ENCODE peak calls at places on chromosome 6, in four cellular contexts. P is GM23338, Q is stomach, V is HL-60. J is an unnamed sample.

GRCh38 chr6:31901953-31902643 is at the start of gene ZBTB12:
- DNase-seq in P (peak), Q (peak), V (peak), J (peak)

GRCh38 chr6:127582777-127583462 is 5.9 kb downstream of the C6orf58 start:
- DNase-seq in P (no peak), Q (no peak), V (no peak), J (no peak)

GRCh38 chr6:126054258-126054702 is 67.9 kb downstream of the TRMT11 start:
- DNase-seq in P (no peak), Q (no peak), V (no peak), J (no peak)

GRCh38 chr6:89797317-89797716 is 22.3 kb downstream of the MDN1 start:
- DNase-seq in P (no peak), Q (no peak), V (no peak), J (no peak)

GRCh38 chr6:43016166-43016915 is 2.3 kb downstream of the KLHDC3 start:
- DNase-seq in P (no peak), Q (no peak), V (no peak), J (no peak)

GRCh38 chr6:54291738-54292137 is 16.5 kb upstream of the TINAG start:
- DNase-seq in P (no peak), Q (no peak), V (no peak), J (no peak)

GRCh38 chr6:137767931-137768690 is 98.9 kb upstream of the TNFAIP3 start:
- DNase-seq in P (no peak), Q (no peak), V (peak), J (no peak)

GRCh38 chr6:75086236-75086635 is 119.6 kb downstream of the COL12A1 start:
- DNase-seq in P (no peak), Q (no peak), V (no peak), J (no peak)

GRCh38 chr6:56808871-56809359 is 146.0 kb upstream of the BEND6 start:
- DNase-seq in P (peak), Q (no peak), V (no peak), J (no peak)

GRCh38 chr6:125415921-125416320 is 114.2 kb upstream of the HDDC2 start:
- DNase-seq in P (no peak), Q (no peak), V (no peak), J (no peak)

GRCh38 chr6:84635081-84635745 is 129.2 kb downstream of the TBX18 start:
- DNase-seq in P (no peak), Q (no peak), V (no peak), J (no peak)

GRCh38 chr6:127303917-127304316 is 37.3 kb downstream of the RNF146 start:
- DNase-seq in P (no peak), Q (no peak), V (no peak), J (no peak)

GRCh38 chr6:111119550-111120329 is 32.4 kb downstream of the SLC16A10 start:
- DNase-seq in P (no peak), Q (no peak), V (no peak), J (no peak)

GRCh38 chr6:146543211-146543939 is at the start of gene RAB32:
- DNase-seq in P (peak), Q (peak), V (peak), J (peak)

GRCh38 chr6:33926451-33926850 is 122.6 kb upstream of the MLN start:
- DNase-seq in P (peak), Q (no peak), V (no peak), J (no peak)

GRCh38 chr6:30244560-30244959 is 31.4 kb upstream of the TRIM26 start:
- DNase-seq in P (no peak), Q (no peak), V (no peak), J (no peak)

GRCh38 chr6:104789770-104790190 is 69.9 kb downstream of the HACE1 start:
- DNase-seq in P (peak), Q (no peak), V (peak), J (no peak)

GRCh38 chr6:169556238-169556637 is 145.6 kb downstream of the WDR27 start:
- DNase-seq in P (no peak), Q (no peak), V (no peak), J (no peak)

GRCh38 chr6:27866370-27867050 is 45.7 kb downstream of the OR2B2 start:
- DNase-seq in P (peak), Q (no peak), V (no peak), J (no peak)

GRCh38 chr6:1797801-1798200 is 188.1 kb downstream of the FOXC1 start:
- DNase-seq in P (no peak), Q (no peak), V (no peak), J (no peak)

GRCh38 chr6:35089935-35090505 is 51.1 kb downstream of the TCP11 start:
- DNase-seq in P (no peak), Q (peak), V (no peak), J (peak)

GRCh38 chr6:104710543-104711335 is 149.0 kb downstream of the HACE1 start:
- DNase-seq in P (no peak), Q (no peak), V (no peak), J (no peak)

GRCh38 chr6:150691463-150691862 is 91.8 kb downstream of the PLEKHG1 start:
- DNase-seq in P (no peak), Q (no peak), V (no peak), J (no peak)

GRCh38 chr6:7222197-7222596 is 90.8 kb downstream of the SSR1 start:
- DNase-seq in P (no peak), Q (no peak), V (no peak), J (no peak)

GRCh38 chr6:89117285-89118108 is at the start of gene SRSF12:
- DNase-seq in P (peak), Q (peak), V (no peak), J (no peak)

GRCh38 chr6:127182501-127182900 is 64.0 kb downstream of the RSPO3 start:
- DNase-seq in P (no peak), Q (no peak), V (no peak), J (no peak)

GRCh38 chr6:48996461-48997119 is 466.5 kb downstream of the MMUT start:
- DNase-seq in P (no peak), Q (no peak), V (no peak), J (no peak)

GRCh38 chr6:18515767-18516166 is 128.6 kb downstream of the RNF144B start:
- DNase-seq in P (no peak), Q (no peak), V (no peak), J (no peak)

GRCh38 chr6:167817729-167818128 is 9.0 kb upstream of the AFDN start:
- DNase-seq in P (no peak), Q (no peak), V (no peak), J (no peak)

GRCh38 chr6:111987295-111987694 is 66.6 kb upstream of the CCN6 start:
- DNase-seq in P (no peak), Q (no peak), V (no peak), J (no peak)

GRCh38 chr6:42781811-42782688 is at the start of gene BICRAL:
- DNase-seq in P (peak), Q (peak), V (peak), J (peak)

GRCh38 chr6:3764516-3765333 is 13.2 kb upstream of the PXDC1 start:
- DNase-seq in P (no peak), Q (no peak), V (no peak), J (peak)
- TF ChIP-seq POLR2AphosphoS5 in P (no peak), Q (no peak), V (no peak), J (no peak)

GRCh38 chr6:5277589-5277988 is 16.3 kb downstream of the FARS2 start:
- DNase-seq in P (no peak), Q (no peak), V (no peak), J (no peak)
- H3K27ac ChIP-seq in P (no peak), Q (no peak), V (no peak), J (no peak)

GRCh38 chr6:38212116-38212515 is 392.6 kb downstream of the ZFAND3 start:
- DNase-seq in P (no peak), Q (no peak), V (no peak), J (no peak)
- H3K4me3 ChIP-seq in P (no peak), Q (no peak), V (no peak), J (no peak)

GRCh38 chr6:20477485-20477884 is 56.8 kb upstream of the CDKAL1 start:
- DNase-seq in P (no peak), Q (no peak), V (no peak), J (no peak)

GRCh38 chr6:20476501-20477043 is 57.7 kb upstream of the CDKAL1 start:
- DNase-seq in P (no peak), Q (no peak), V (no peak), J (no peak)

GRCh38 chr6:20483902-20484497 is 50.3 kb upstream of the CDKAL1 start:
- DNase-seq in P (peak), Q (no peak), V (peak), J (no peak)

GRCh38 chr6:20479075-20479871 is 55.0 kb upstream of the CDKAL1 start:
- DNase-seq in P (no peak), Q (no peak), V (no peak), J (no peak)

DNA sequence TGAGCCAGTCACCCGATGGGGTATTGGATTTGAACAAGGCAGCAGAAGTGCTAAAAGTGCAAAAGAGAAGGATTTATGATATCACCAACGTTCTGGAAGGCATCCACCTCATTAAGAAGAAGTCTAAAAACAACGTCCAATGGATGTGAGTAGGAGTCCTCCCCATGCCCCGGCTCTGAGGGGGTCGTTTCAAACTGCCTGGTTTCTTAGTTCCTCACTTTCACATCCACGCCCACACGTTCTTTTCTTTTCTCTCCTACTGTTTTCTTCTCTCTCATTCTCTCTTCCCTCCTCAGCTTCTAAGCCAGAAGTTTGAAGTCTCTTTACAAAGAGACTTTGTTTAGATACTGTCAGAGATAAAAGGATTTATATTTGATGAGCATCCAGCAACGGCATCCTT is 53.0 kb upstream of the CDKAL1 start:
- DNase-seq in P (no peak), Q (no peak), V (no peak), J (no peak)
- TF ChIP-seq POLR2AphosphoS5 in P (no peak), Q (no peak), V (no peak), J (no peak)

GRCh38 chr6:154613137-154613676 is 102.7 kb upstream of the CNKSR3 start:
- DNase-seq in P (no peak), Q (no peak), V (no peak), J (no peak)
- H3K27ac ChIP-seq in P (no peak), Q (no peak), V (no peak), J (no peak)

DNA sequence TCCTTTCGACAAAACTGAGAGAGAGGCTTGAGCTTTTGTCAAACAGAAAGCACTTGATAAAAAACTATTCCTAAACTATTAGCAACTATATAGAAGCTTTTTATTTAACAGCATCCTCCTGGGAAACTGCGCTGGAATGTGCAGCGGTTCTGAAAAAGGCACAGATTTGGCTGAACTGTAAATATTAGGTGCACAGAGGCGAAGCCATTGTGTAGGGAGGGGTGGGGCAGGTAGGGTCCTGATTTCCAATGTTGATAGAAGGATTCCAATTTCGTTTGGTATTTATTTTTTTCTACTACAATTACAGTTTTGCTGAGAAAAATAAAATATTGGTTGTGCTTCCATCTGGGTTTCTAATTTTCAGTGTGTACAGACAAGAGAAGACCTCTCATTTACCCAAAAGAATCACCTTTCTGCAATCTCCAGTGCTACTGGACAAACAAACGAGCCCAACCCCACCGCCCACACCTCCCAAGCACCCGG is 688 bp upstream of the SH3BGRL2 start:
- DNase-seq in P (no peak), Q (no peak), V (no peak), J (no peak)
- H3K4me3 ChIP-seq in P (peak), Q (peak), V (no peak), J (peak)

DNA sequence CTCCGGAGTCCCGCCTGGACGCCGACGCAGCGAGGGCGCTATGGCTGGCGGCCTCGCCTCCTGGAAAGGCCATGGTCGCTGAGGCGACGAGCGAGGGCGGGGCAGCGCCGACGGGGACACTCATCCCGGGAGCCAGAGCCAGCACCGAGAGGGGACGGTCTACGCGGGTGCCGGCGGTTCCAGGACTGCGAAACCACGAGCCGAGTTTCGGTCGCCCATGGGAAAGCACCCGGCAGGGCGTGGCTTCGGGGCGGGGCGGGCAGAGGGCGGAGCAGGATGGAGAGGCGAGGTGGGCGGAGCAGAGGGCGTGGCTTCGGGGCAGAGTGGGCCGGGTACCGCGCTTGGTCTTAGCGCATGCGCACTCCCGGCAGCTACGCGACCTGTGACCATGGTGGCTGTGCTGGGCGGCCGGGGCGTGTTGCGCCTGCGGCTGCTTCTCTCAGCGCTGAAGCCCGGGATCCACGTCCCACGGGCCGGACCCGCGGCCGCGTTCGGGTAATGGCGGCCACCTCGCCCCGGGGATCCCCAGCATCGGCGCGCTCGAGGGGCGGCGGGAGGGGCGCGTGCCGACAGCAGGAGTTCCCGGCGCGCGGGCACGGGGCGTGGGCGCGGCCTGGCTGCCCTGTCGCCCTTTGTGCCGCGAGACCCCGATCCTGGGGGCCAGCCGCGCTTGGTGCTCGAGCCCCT is at the start of gene BPHL:
- DNase-seq in P (peak), Q (peak), V (peak), J (peak)
- TF ChIP-seq POLR2AphosphoS5 in P (peak), Q (peak), V (peak), J (no peak)

GRCh38 chr6:20463396-20463795 is 61.7 kb downstream of the E2F3 start:
- DNase-seq in P (no peak), Q (no peak), V (no peak), J (no peak)

GRCh38 chr6:20459682-20460081 is 58.0 kb downstream of the E2F3 start:
- DNase-seq in P (no peak), Q (no peak), V (no peak), J (no peak)

GRCh38 chr6:20454201-20454824 is 52.6 kb downstream of the E2F3 start:
- DNase-seq in P (no peak), Q (no peak), V (no peak), J (no peak)

GRCh38 chr6:20455175-20456075 is 53.7 kb downstream of the E2F3 start:
- DNase-seq in P (no peak), Q (no peak), V (no peak), J (no peak)

DNA sequence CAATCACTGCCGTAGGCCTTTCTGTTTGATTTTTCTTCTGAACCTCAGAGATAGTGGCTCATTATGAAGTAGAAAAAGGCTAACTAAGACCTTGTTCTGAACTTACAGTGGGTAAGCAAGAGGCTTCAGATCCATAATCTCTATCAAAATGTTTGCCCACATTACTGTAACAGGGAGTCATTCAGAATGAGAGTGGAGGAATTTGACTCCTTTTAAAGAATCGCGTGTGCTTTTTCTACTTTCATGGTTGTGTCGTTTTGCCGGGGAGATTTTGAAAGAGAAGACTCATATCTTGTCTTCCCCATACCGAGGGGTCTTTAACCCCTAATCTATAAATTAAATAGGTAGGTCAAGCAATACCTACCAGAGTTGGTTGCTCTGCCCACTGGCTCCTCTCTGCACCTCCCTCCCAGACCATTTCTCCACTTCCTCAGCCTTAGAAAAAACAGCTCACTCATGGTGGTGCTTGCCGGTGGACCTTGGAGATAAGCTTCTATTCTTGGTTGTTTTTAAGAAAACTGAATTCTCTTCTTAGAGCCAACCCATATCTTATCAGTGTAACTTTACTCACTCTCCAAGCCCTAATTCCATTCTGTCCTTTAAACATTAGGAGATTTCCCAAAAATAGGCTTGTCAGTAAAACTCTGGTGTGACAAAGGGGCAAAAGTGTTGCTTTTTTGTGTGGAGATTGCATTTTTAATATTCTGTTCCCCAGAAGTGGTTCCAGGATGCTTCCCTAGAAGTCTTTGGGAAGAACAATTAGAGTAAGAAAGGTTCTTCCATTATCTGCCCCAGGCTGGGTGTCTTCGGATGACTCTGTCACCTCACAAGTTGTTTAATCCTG is 56.6 kb downstream of the E2F3 start:
- DNase-seq in P (no peak), Q (no peak), V (no peak), J (no peak)
- H3K27ac ChIP-seq in P (peak), Q (no peak), V (no peak), J (no peak)

GRCh38 chr6:142926177-142926493 is 18.8 kb downstream of the HIVEP2 start:
- DNase-seq in P (no peak), Q (no peak), V (no peak), J (no peak)
- H3K4me3 ChIP-seq in P (peak), Q (peak), V (no peak), J (peak)

J was measured in suprapubic skin.